ENCODE peak calls at places on chromosomes 13 and 19, in eight cellular contexts. One of them, this sample, is unnamed.

GRCh38 chr19:5665781-5666513 is 14.4 kb downstream of the MICOS13 start:
- DNase-seq in nephron progenitor cell: no peak
- DNase-seq in stimulated activated naive B cell treated with anti-CD40 and anti-IgM and Interleukin-4, amounts not matched to agents 10 μg/mL and 1 μg/mL and 100 μg/mL, for 72 hours: no peak
- DNase-seq in putamen: no peak
- DNase-seq in AG20443: peak
- DNase-seq in activated T-helper 1 cell treated with anti-CD3 and anti-CD28 coated beads, Interleukin-2, amount 50 U/mL, for 16 hours: no peak
- DNase-seq in activated gamma-delta T cell: no peak
- DNase-seq in GM18507: no peak
- DNase-seq in this sample: no peak

GRCh38 chr19:56725829-56726424 is 54.4 kb upstream of the ZNF835 start:
- DNase-seq in putamen: peak
- DNase-seq in nephron progenitor cell: no peak
- DNase-seq in GM18507: no peak
- DNase-seq in activated T-helper 1 cell treated with anti-CD3 and anti-CD28 coated beads, Interleukin-2, amount 50 U/mL, for 16 hours: no peak
- DNase-seq in AG20443: no peak
- DNase-seq in activated gamma-delta T cell: no peak
- DNase-seq in stimulated activated naive B cell treated with anti-CD40 and anti-IgM and Interleukin-4, amounts not matched to agents 10 μg/mL and 1 μg/mL and 100 μg/mL, for 72 hours: no peak
- DNase-seq in this sample: peak

GRCh38 chr19:3526507-3527244 is 12.3 kb upstream of the TEKTIP1 start:
- DNase-seq in AG20443: no peak
- DNase-seq in stimulated activated naive B cell treated with anti-CD40 and anti-IgM and Interleukin-4, amounts not matched to agents 10 μg/mL and 1 μg/mL and 100 μg/mL, for 72 hours: no peak
- DNase-seq in putamen: no peak
- DNase-seq in GM18507: no peak
- DNase-seq in nephron progenitor cell: no peak
- DNase-seq in activated T-helper 1 cell treated with anti-CD3 and anti-CD28 coated beads, Interleukin-2, amount 50 U/mL, for 16 hours: no peak
- DNase-seq in activated gamma-delta T cell: no peak
- DNase-seq in this sample: no peak

GRCh38 chr19:13459351-13459750 is 46.9 kb downstream of the CACNA1A start:
- DNase-seq in activated T-helper 1 cell treated with anti-CD3 and anti-CD28 coated beads, Interleukin-2, amount 50 U/mL, for 16 hours: no peak
- DNase-seq in stimulated activated naive B cell treated with anti-CD40 and anti-IgM and Interleukin-4, amounts not matched to agents 10 μg/mL and 1 μg/mL and 100 μg/mL, for 72 hours: no peak
- DNase-seq in activated gamma-delta T cell: no peak
- DNase-seq in GM18507: no peak
- DNase-seq in putamen: peak
- DNase-seq in nephron progenitor cell: no peak
- DNase-seq in AG20443: no peak
- DNase-seq in this sample: peak

GRCh38 chr19:14577885-14578427 is 4.9 kb upstream of the CLEC17A start:
- DNase-seq in stimulated activated naive B cell treated with anti-CD40 and anti-IgM and Interleukin-4, amounts not matched to agents 10 μg/mL and 1 μg/mL and 100 μg/mL, for 72 hours: peak
- DNase-seq in putamen: no peak
- DNase-seq in activated gamma-delta T cell: no peak
- DNase-seq in activated T-helper 1 cell treated with anti-CD3 and anti-CD28 coated beads, Interleukin-2, amount 50 U/mL, for 16 hours: no peak
- DNase-seq in GM18507: no peak
- DNase-seq in nephron progenitor cell: no peak
- DNase-seq in AG20443: no peak
- DNase-seq in this sample: no peak

GRCh38 chr19:41106177-41106576 is 8.1 kb upstream of the CYP2F1 start:
- DNase-seq in putamen: no peak
- DNase-seq in nephron progenitor cell: no peak
- DNase-seq in activated gamma-delta T cell: no peak
- DNase-seq in AG20443: no peak
- DNase-seq in stimulated activated naive B cell treated with anti-CD40 and anti-IgM and Interleukin-4, amounts not matched to agents 10 μg/mL and 1 μg/mL and 100 μg/mL, for 72 hours: no peak
- DNase-seq in activated T-helper 1 cell treated with anti-CD3 and anti-CD28 coated beads, Interleukin-2, amount 50 U/mL, for 16 hours: no peak
- DNase-seq in GM18507: no peak
- DNase-seq in this sample: no peak

GRCh38 chr19:8085606-8086464 is 33.3 kb downstream of the CCL25 start:
- DNase-seq in activated T-helper 1 cell treated with anti-CD3 and anti-CD28 coated beads, Interleukin-2, amount 50 U/mL, for 16 hours: no peak
- DNase-seq in nephron progenitor cell: peak
- DNase-seq in stimulated activated naive B cell treated with anti-CD40 and anti-IgM and Interleukin-4, amounts not matched to agents 10 μg/mL and 1 μg/mL and 100 μg/mL, for 72 hours: no peak
- DNase-seq in AG20443: no peak
- DNase-seq in GM18507: no peak
- DNase-seq in activated gamma-delta T cell: no peak
- DNase-seq in putamen: no peak
- DNase-seq in this sample: no peak

GRCh38 chr19:17172624-17173345 is 42.4 kb upstream of the USE1 start:
- DNase-seq in activated gamma-delta T cell: no peak
- DNase-seq in GM18507: no peak
- DNase-seq in putamen: no peak
- DNase-seq in AG20443: no peak
- DNase-seq in activated T-helper 1 cell treated with anti-CD3 and anti-CD28 coated beads, Interleukin-2, amount 50 U/mL, for 16 hours: no peak
- DNase-seq in stimulated activated naive B cell treated with anti-CD40 and anti-IgM and Interleukin-4, amounts not matched to agents 10 μg/mL and 1 μg/mL and 100 μg/mL, for 72 hours: no peak
- DNase-seq in nephron progenitor cell: no peak
- DNase-seq in this sample: no peak

GRCh38 chr13:75316427-75316826 is 165.5 kb downstream of the TBC1D4 start:
- DNase-seq in GM18507: no peak
- DNase-seq in putamen: no peak
- DNase-seq in activated gamma-delta T cell: no peak
- DNase-seq in stimulated activated naive B cell treated with anti-CD40 and anti-IgM and Interleukin-4, amounts not matched to agents 10 μg/mL and 1 μg/mL and 100 μg/mL, for 72 hours: no peak
- DNase-seq in nephron progenitor cell: no peak
- DNase-seq in AG20443: no peak
- DNase-seq in activated T-helper 1 cell treated with anti-CD3 and anti-CD28 coated beads, Interleukin-2, amount 50 U/mL, for 16 hours: no peak
- DNase-seq in this sample: no peak

GRCh38 chr19:8512115-8512967 is 1.6 kb downstream of the ZNF414 start:
- DNase-seq in activated T-helper 1 cell treated with anti-CD3 and anti-CD28 coated beads, Interleukin-2, amount 50 U/mL, for 16 hours: no peak
- DNase-seq in putamen: no peak
- DNase-seq in activated gamma-delta T cell: no peak
- DNase-seq in stimulated activated naive B cell treated with anti-CD40 and anti-IgM and Interleukin-4, amounts not matched to agents 10 μg/mL and 1 μg/mL and 100 μg/mL, for 72 hours: no peak
- DNase-seq in nephron progenitor cell: no peak
- DNase-seq in GM18507: no peak
- DNase-seq in AG20443: peak
- DNase-seq in this sample: no peak

GRCh38 chr19:50569023-50569697 is 925 bp upstream of the LRRC4B start:
- DNase-seq in GM18507: no peak
- DNase-seq in stimulated activated naive B cell treated with anti-CD40 and anti-IgM and Interleukin-4, amounts not matched to agents 10 μg/mL and 1 μg/mL and 100 μg/mL, for 72 hours: no peak
- DNase-seq in nephron progenitor cell: no peak
- DNase-seq in activated gamma-delta T cell: no peak
- DNase-seq in AG20443: no peak
- DNase-seq in putamen: no peak
- DNase-seq in activated T-helper 1 cell treated with anti-CD3 and anti-CD28 coated beads, Interleukin-2, amount 50 U/mL, for 16 hours: no peak
- DNase-seq in this sample: no peak

GRCh38 chr19:56097776-56098175 is 23.3 kb downstream of the ZNF787 start:
- DNase-seq in activated gamma-delta T cell: no peak
- DNase-seq in stimulated activated naive B cell treated with anti-CD40 and anti-IgM and Interleukin-4, amounts not matched to agents 10 μg/mL and 1 μg/mL and 100 μg/mL, for 72 hours: no peak
- DNase-seq in putamen: no peak
- DNase-seq in AG20443: no peak
- DNase-seq in GM18507: no peak
- DNase-seq in nephron progenitor cell: no peak
- DNase-seq in activated T-helper 1 cell treated with anti-CD3 and anti-CD28 coated beads, Interleukin-2, amount 50 U/mL, for 16 hours: no peak
- DNase-seq in this sample: no peak

GRCh38 chr19:35142531-35143230 is 374 bp upstream of the FXYD7 start:
- DNase-seq in AG20443: peak
- DNase-seq in putamen: no peak
- DNase-seq in nephron progenitor cell: peak
- DNase-seq in activated T-helper 1 cell treated with anti-CD3 and anti-CD28 coated beads, Interleukin-2, amount 50 U/mL, for 16 hours: peak
- DNase-seq in stimulated activated naive B cell treated with anti-CD40 and anti-IgM and Interleukin-4, amounts not matched to agents 10 μg/mL and 1 μg/mL and 100 μg/mL, for 72 hours: no peak
- DNase-seq in activated gamma-delta T cell: peak
- DNase-seq in GM18507: no peak
- DNase-seq in this sample: no peak

GRCh38 chr19:12723383-12723642 is 419 bp downstream of the TNPO2 start:
- DNase-seq in activated gamma-delta T cell: no peak
- DNase-seq in GM18507: no peak
- DNase-seq in putamen: no peak
- DNase-seq in activated T-helper 1 cell treated with anti-CD3 and anti-CD28 coated beads, Interleukin-2, amount 50 U/mL, for 16 hours: no peak
- DNase-seq in AG20443: no peak
- DNase-seq in stimulated activated naive B cell treated with anti-CD40 and anti-IgM and Interleukin-4, amounts not matched to agents 10 μg/mL and 1 μg/mL and 100 μg/mL, for 72 hours: no peak
- DNase-seq in nephron progenitor cell: no peak
- DNase-seq in this sample: no peak

GRCh38 chr19:53812335-53812734 is 11.8 kb downstream of the NLRP12 start:
- DNase-seq in activated T-helper 1 cell treated with anti-CD3 and anti-CD28 coated beads, Interleukin-2, amount 50 U/mL, for 16 hours: no peak
- DNase-seq in activated gamma-delta T cell: no peak
- DNase-seq in GM18507: no peak
- DNase-seq in putamen: no peak
- DNase-seq in stimulated activated naive B cell treated with anti-CD40 and anti-IgM and Interleukin-4, amounts not matched to agents 10 μg/mL and 1 μg/mL and 100 μg/mL, for 72 hours: no peak
- DNase-seq in AG20443: no peak
- DNase-seq in nephron progenitor cell: no peak
- DNase-seq in this sample: no peak

GRCh38 chr13:42363941-42364612 is 92.1 kb downstream of the AKAP11 start:
- DNase-seq in nephron progenitor cell: no peak
- DNase-seq in activated T-helper 1 cell treated with anti-CD3 and anti-CD28 coated beads, Interleukin-2, amount 50 U/mL, for 16 hours: no peak
- DNase-seq in stimulated activated naive B cell treated with anti-CD40 and anti-IgM and Interleukin-4, amounts not matched to agents 10 μg/mL and 1 μg/mL and 100 μg/mL, for 72 hours: no peak
- DNase-seq in putamen: no peak
- DNase-seq in activated gamma-delta T cell: no peak
- DNase-seq in GM18507: no peak
- DNase-seq in AG20443: no peak
- DNase-seq in this sample: no peak

GRCh38 chr13:35699805-35700204 is 223.3 kb upstream of the MAB21L1 start:
- DNase-seq in nephron progenitor cell: no peak
- DNase-seq in stimulated activated naive B cell treated with anti-CD40 and anti-IgM and Interleukin-4, amounts not matched to agents 10 μg/mL and 1 μg/mL and 100 μg/mL, for 72 hours: no peak
- DNase-seq in activated T-helper 1 cell treated with anti-CD3 and anti-CD28 coated beads, Interleukin-2, amount 50 U/mL, for 16 hours: no peak
- DNase-seq in putamen: no peak
- DNase-seq in activated gamma-delta T cell: no peak
- DNase-seq in AG20443: peak
- DNase-seq in GM18507: no peak
- DNase-seq in this sample: no peak

GRCh38 chr13:75587679-75588078 is 38.1 kb downstream of the UCHL3 start:
- DNase-seq in activated T-helper 1 cell treated with anti-CD3 and anti-CD28 coated beads, Interleukin-2, amount 50 U/mL, for 16 hours: no peak
- DNase-seq in nephron progenitor cell: no peak
- DNase-seq in GM18507: no peak
- DNase-seq in stimulated activated naive B cell treated with anti-CD40 and anti-IgM and Interleukin-4, amounts not matched to agents 10 μg/mL and 1 μg/mL and 100 μg/mL, for 72 hours: no peak
- DNase-seq in activated gamma-delta T cell: no peak
- DNase-seq in putamen: no peak
- DNase-seq in AG20443: no peak
- DNase-seq in this sample: no peak

GRCh38 chr13:24007979-24008620 is 110.8 kb upstream of the C1QTNF9B start:
- DNase-seq in GM18507: no peak
- DNase-seq in activated T-helper 1 cell treated with anti-CD3 and anti-CD28 coated beads, Interleukin-2, amount 50 U/mL, for 16 hours: no peak
- DNase-seq in nephron progenitor cell: no peak
- DNase-seq in activated gamma-delta T cell: no peak
- DNase-seq in AG20443: no peak
- DNase-seq in putamen: no peak
- DNase-seq in stimulated activated naive B cell treated with anti-CD40 and anti-IgM and Interleukin-4, amounts not matched to agents 10 μg/mL and 1 μg/mL and 100 μg/mL, for 72 hours: no peak
- DNase-seq in this sample: no peak

GRCh38 chr13:26558074-26558805 is 757 bp downstream of the WASF3 start:
- DNase-seq in putamen: no peak
- DNase-seq in activated T-helper 1 cell treated with anti-CD3 and anti-CD28 coated beads, Interleukin-2, amount 50 U/mL, for 16 hours: no peak
- DNase-seq in AG20443: peak
- DNase-seq in nephron progenitor cell: peak
- DNase-seq in GM18507: no peak
- DNase-seq in activated gamma-delta T cell: no peak
- DNase-seq in stimulated activated naive B cell treated with anti-CD40 and anti-IgM and Interleukin-4, amounts not matched to agents 10 μg/mL and 1 μg/mL and 100 μg/mL, for 72 hours: no peak
- DNase-seq in this sample: peak

GRCh38 chr19:31538879-31539278 is 189.6 kb upstream of the TSHZ3 start:
- DNase-seq in AG20443: no peak
- DNase-seq in activated gamma-delta T cell: no peak
- DNase-seq in GM18507: no peak
- DNase-seq in putamen: no peak
- DNase-seq in activated T-helper 1 cell treated with anti-CD3 and anti-CD28 coated beads, Interleukin-2, amount 50 U/mL, for 16 hours: no peak
- DNase-seq in stimulated activated naive B cell treated with anti-CD40 and anti-IgM and Interleukin-4, amounts not matched to agents 10 μg/mL and 1 μg/mL and 100 μg/mL, for 72 hours: no peak
- DNase-seq in nephron progenitor cell: no peak
- DNase-seq in this sample: no peak

GRCh38 chr19:45406165-45406956 is at the start of gene POLR1G:
- DNase-seq in putamen: peak
- DNase-seq in nephron progenitor cell: peak
- DNase-seq in stimulated activated naive B cell treated with anti-CD40 and anti-IgM and Interleukin-4, amounts not matched to agents 10 μg/mL and 1 μg/mL and 100 μg/mL, for 72 hours: peak
- DNase-seq in GM18507: peak
- DNase-seq in activated gamma-delta T cell: peak
- DNase-seq in AG20443: peak
- DNase-seq in activated T-helper 1 cell treated with anti-CD3 and anti-CD28 coated beads, Interleukin-2, amount 50 U/mL, for 16 hours: peak
- DNase-seq in this sample: peak

GRCh38 chr13:60986301-60986700 is 429.3 kb downstream of the PCDH20 start:
- DNase-seq in stimulated activated naive B cell treated with anti-CD40 and anti-IgM and Interleukin-4, amounts not matched to agents 10 μg/mL and 1 μg/mL and 100 μg/mL, for 72 hours: no peak
- DNase-seq in putamen: no peak
- DNase-seq in activated gamma-delta T cell: no peak
- DNase-seq in nephron progenitor cell: no peak
- DNase-seq in activated T-helper 1 cell treated with anti-CD3 and anti-CD28 coated beads, Interleukin-2, amount 50 U/mL, for 16 hours: no peak
- DNase-seq in AG20443: no peak
- DNase-seq in GM18507: no peak
- DNase-seq in this sample: no peak

GRCh38 chr13:49622174-49622946 is 5.9 kb upstream of the ARL11 start:
- DNase-seq in stimulated activated naive B cell treated with anti-CD40 and anti-IgM and Interleukin-4, amounts not matched to agents 10 μg/mL and 1 μg/mL and 100 μg/mL, for 72 hours: no peak
- DNase-seq in putamen: no peak
- DNase-seq in activated gamma-delta T cell: no peak
- DNase-seq in activated T-helper 1 cell treated with anti-CD3 and anti-CD28 coated beads, Interleukin-2, amount 50 U/mL, for 16 hours: no peak
- DNase-seq in nephron progenitor cell: no peak
- DNase-seq in GM18507: no peak
- DNase-seq in AG20443: no peak
- DNase-seq in this sample: no peak

GRCh38 chr13:94947965-94948371 is 235.6 kb upstream of the SOX21 start:
- DNase-seq in GM18507: no peak
- DNase-seq in AG20443: no peak
- DNase-seq in stimulated activated naive B cell treated with anti-CD40 and anti-IgM and Interleukin-4, amounts not matched to agents 10 μg/mL and 1 μg/mL and 100 μg/mL, for 72 hours: no peak
- DNase-seq in putamen: peak
- DNase-seq in nephron progenitor cell: no peak
- DNase-seq in activated T-helper 1 cell treated with anti-CD3 and anti-CD28 coated beads, Interleukin-2, amount 50 U/mL, for 16 hours: no peak
- DNase-seq in activated gamma-delta T cell: no peak
- DNase-seq in this sample: peak

GRCh38 chr13:60351326-60351725 is 45.7 kb upstream of the TDRD3 start:
- DNase-seq in nephron progenitor cell: no peak
- DNase-seq in activated gamma-delta T cell: no peak
- DNase-seq in GM18507: no peak
- DNase-seq in stimulated activated naive B cell treated with anti-CD40 and anti-IgM and Interleukin-4, amounts not matched to agents 10 μg/mL and 1 μg/mL and 100 μg/mL, for 72 hours: no peak
- DNase-seq in putamen: no peak
- DNase-seq in AG20443: peak
- DNase-seq in activated T-helper 1 cell treated with anti-CD3 and anti-CD28 coated beads, Interleukin-2, amount 50 U/mL, for 16 hours: no peak
- DNase-seq in this sample: no peak

GRCh38 chr13:43411741-43412140 is 375.0 kb downstream of the ENOX1 start:
- DNase-seq in nephron progenitor cell: no peak
- DNase-seq in GM18507: no peak
- DNase-seq in AG20443: no peak
- DNase-seq in putamen: peak
- DNase-seq in activated gamma-delta T cell: no peak
- DNase-seq in activated T-helper 1 cell treated with anti-CD3 and anti-CD28 coated beads, Interleukin-2, amount 50 U/mL, for 16 hours: no peak
- DNase-seq in stimulated activated naive B cell treated with anti-CD40 and anti-IgM and Interleukin-4, amounts not matched to agents 10 μg/mL and 1 μg/mL and 100 μg/mL, for 72 hours: no peak
- DNase-seq in this sample: peak

GRCh38 chr13:64459778-64460177 is 2770.4 kb downstream of the PCDH9 start:
- DNase-seq in GM18507: no peak
- DNase-seq in activated T-helper 1 cell treated with anti-CD3 and anti-CD28 coated beads, Interleukin-2, amount 50 U/mL, for 16 hours: no peak
- DNase-seq in putamen: no peak
- DNase-seq in activated gamma-delta T cell: no peak
- DNase-seq in stimulated activated naive B cell treated with anti-CD40 and anti-IgM and Interleukin-4, amounts not matched to agents 10 μg/mL and 1 μg/mL and 100 μg/mL, for 72 hours: no peak
- DNase-seq in AG20443: no peak
- DNase-seq in nephron progenitor cell: no peak
- DNase-seq in this sample: no peak

GRCh38 chr19:38429055-38429810 is 3.2 kb upstream of the RASGRP4 start:
- DNase-seq in GM18507: no peak
- DNase-seq in activated gamma-delta T cell: no peak
- DNase-seq in putamen: no peak
- DNase-seq in AG20443: no peak
- DNase-seq in nephron progenitor cell: no peak
- DNase-seq in stimulated activated naive B cell treated with anti-CD40 and anti-IgM and Interleukin-4, amounts not matched to agents 10 μg/mL and 1 μg/mL and 100 μg/mL, for 72 hours: no peak
- DNase-seq in activated T-helper 1 cell treated with anti-CD3 and anti-CD28 coated beads, Interleukin-2, amount 50 U/mL, for 16 hours: peak
- DNase-seq in this sample: no peak

GRCh38 chr19:2337329-2337707 is 8.8 kb downstream of the SPPL2B start:
- DNase-seq in activated T-helper 1 cell treated with anti-CD3 and anti-CD28 coated beads, Interleukin-2, amount 50 U/mL, for 16 hours: no peak
- DNase-seq in activated gamma-delta T cell: no peak
- DNase-seq in stimulated activated naive B cell treated with anti-CD40 and anti-IgM and Interleukin-4, amounts not matched to agents 10 μg/mL and 1 μg/mL and 100 μg/mL, for 72 hours: no peak
- DNase-seq in nephron progenitor cell: peak
- DNase-seq in AG20443: no peak
- DNase-seq in GM18507: no peak
- DNase-seq in putamen: peak
- DNase-seq in this sample: peak

GRCh38 chr13:66405908-66406802 is 824.0 kb downstream of the PCDH9 start:
- DNase-seq in activated T-helper 1 cell treated with anti-CD3 and anti-CD28 coated beads, Interleukin-2, amount 50 U/mL, for 16 hours: no peak
- DNase-seq in AG20443: no peak
- DNase-seq in putamen: no peak
- DNase-seq in stimulated activated naive B cell treated with anti-CD40 and anti-IgM and Interleukin-4, amounts not matched to agents 10 μg/mL and 1 μg/mL and 100 μg/mL, for 72 hours: no peak
- DNase-seq in GM18507: no peak
- DNase-seq in nephron progenitor cell: no peak
- DNase-seq in activated gamma-delta T cell: no peak
- DNase-seq in this sample: no peak

GRCh38 chr13:78742659-78743058 is 83.7 kb upstream of the OBI1 start:
- DNase-seq in stimulated activated naive B cell treated with anti-CD40 and anti-IgM and Interleukin-4, amounts not matched to agents 10 μg/mL and 1 μg/mL and 100 μg/mL, for 72 hours: no peak
- DNase-seq in putamen: no peak
- DNase-seq in AG20443: no peak
- DNase-seq in GM18507: no peak
- DNase-seq in activated gamma-delta T cell: no peak
- DNase-seq in nephron progenitor cell: no peak
- DNase-seq in activated T-helper 1 cell treated with anti-CD3 and anti-CD28 coated beads, Interleukin-2, amount 50 U/mL, for 16 hours: no peak
- DNase-seq in this sample: no peak